ENCODE peak calls at places on chromosome 20, in nine cellular contexts. One of them, this sample, is unnamed.

GRCh38 chr20:53926428-53927028 is 143.9 kb downstream of the BCAS1 start:
- DNase-seq in PC-9: peak
- DNase-seq in AG04450: no peak
- DNase-seq in right lobe of liver: no peak
- DNase-seq in nephron progenitor cell: no peak
- DNase-seq in A549: peak
- DNase-seq in activated B cell treated with CpG ODN at 0.5 μM for 24 hours: peak
- DNase-seq in heart right ventricle: no peak
- DNase-seq in heart left ventricle: no peak
- DNase-seq in this sample: no peak

GRCh38 chr20:52896348-52896747 is 75.8 kb upstream of the TSHZ2 start:
- DNase-seq in activated B cell treated with CpG ODN at 0.5 μM for 24 hours: no peak
- DNase-seq in right lobe of liver: no peak
- DNase-seq in A549: no peak
- DNase-seq in heart left ventricle: no peak
- DNase-seq in PC-9: no peak
- DNase-seq in heart right ventricle: no peak
- DNase-seq in AG04450: no peak
- DNase-seq in nephron progenitor cell: no peak
- DNase-seq in this sample: no peak

GRCh38 chr20:63861981-63862901 is 943 bp downstream of the ABHD16B start:
- DNase-seq in A549: no peak
- DNase-seq in heart right ventricle: no peak
- DNase-seq in AG04450: no peak
- DNase-seq in activated B cell treated with CpG ODN at 0.5 μM for 24 hours: no peak
- DNase-seq in nephron progenitor cell: no peak
- DNase-seq in PC-9: no peak
- DNase-seq in heart left ventricle: no peak
- DNase-seq in right lobe of liver: no peak
- DNase-seq in this sample: no peak

GRCh38 chr20:32112862-32113261 is 3.3 kb downstream of the TM9SF4 start:
- DNase-seq in activated B cell treated with CpG ODN at 0.5 μM for 24 hours: no peak
- DNase-seq in heart right ventricle: no peak
- DNase-seq in heart left ventricle: peak
- DNase-seq in A549: no peak
- DNase-seq in nephron progenitor cell: no peak
- DNase-seq in PC-9: peak
- DNase-seq in right lobe of liver: peak
- DNase-seq in AG04450: no peak
- DNase-seq in this sample: no peak

GRCh38 chr20:57849126-57849867 is 139.5 kb upstream of the PMEPA1 start:
- DNase-seq in right lobe of liver: peak
- DNase-seq in heart right ventricle: no peak
- DNase-seq in A549: no peak
- DNase-seq in PC-9: no peak
- DNase-seq in AG04450: no peak
- DNase-seq in activated B cell treated with CpG ODN at 0.5 μM for 24 hours: no peak
- DNase-seq in heart left ventricle: no peak
- DNase-seq in nephron progenitor cell: no peak
- DNase-seq in this sample: no peak

GRCh38 chr20:41650221-41650948 is 32.2 kb upstream of the CHD6 start:
- DNase-seq in AG04450: no peak
- DNase-seq in nephron progenitor cell: no peak
- DNase-seq in heart left ventricle: no peak
- DNase-seq in right lobe of liver: no peak
- DNase-seq in PC-9: peak
- DNase-seq in A549: no peak
- DNase-seq in heart right ventricle: no peak
- DNase-seq in activated B cell treated with CpG ODN at 0.5 μM for 24 hours: no peak
- DNase-seq in this sample: no peak

GRCh38 chr20:58772786-58773185 is 77.9 kb downstream of the GNAS-AS1 start:
- DNase-seq in heart left ventricle: no peak
- DNase-seq in activated B cell treated with CpG ODN at 0.5 μM for 24 hours: no peak
- DNase-seq in AG04450: no peak
- DNase-seq in A549: no peak
- DNase-seq in right lobe of liver: no peak
- DNase-seq in PC-9: no peak
- DNase-seq in heart right ventricle: no peak
- DNase-seq in nephron progenitor cell: no peak
- DNase-seq in this sample: no peak

GRCh38 chr20:58073945-58074920 is 154.2 kb downstream of the ANKRD60 start:
- DNase-seq in right lobe of liver: no peak
- DNase-seq in nephron progenitor cell: no peak
- DNase-seq in PC-9: no peak
- DNase-seq in heart left ventricle: no peak
- DNase-seq in activated B cell treated with CpG ODN at 0.5 μM for 24 hours: no peak
- DNase-seq in A549: no peak
- DNase-seq in heart right ventricle: no peak
- DNase-seq in AG04450: no peak
- DNase-seq in this sample: no peak

DNA sequence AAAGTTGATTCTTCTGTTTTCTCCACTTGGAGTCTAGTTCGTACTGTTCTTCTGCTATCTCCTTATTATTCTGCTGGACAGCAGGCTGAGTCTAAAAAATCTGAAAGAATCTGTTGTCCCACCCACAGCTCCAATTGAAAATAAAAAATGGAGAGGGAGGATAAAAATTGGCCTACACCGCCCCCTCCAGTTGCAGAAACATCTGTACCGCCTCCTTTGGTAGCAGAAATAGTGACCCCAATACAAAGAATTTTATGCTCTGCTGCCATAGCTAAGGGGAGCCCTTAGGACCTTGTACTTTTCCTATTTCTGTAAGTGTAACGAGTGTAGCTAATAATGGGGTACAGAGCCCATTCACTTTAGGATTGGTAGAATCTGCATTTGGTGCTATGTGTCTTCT is 4.9 kb upstream of the FKBP1A start:
- DNase-seq in AG04450: no peak
- DNase-seq in right lobe of liver: no peak
- DNase-seq in activated B cell treated with CpG ODN at 0.5 μM for 24 hours: no peak
- DNase-seq in heart right ventricle: no peak
- DNase-seq in PC-9: no peak
- DNase-seq in nephron progenitor cell: no peak
- DNase-seq in A549: no peak
- DNase-seq in heart left ventricle: no peak
- DNase-seq in this sample: no peak
- TF ChIP-seq CTCF in AG04450: peak
- TF ChIP-seq CTCF in right lobe of liver: peak
- TF ChIP-seq CTCF in activated B cell treated with CpG ODN at 0.5 μM for 24 hours: no peak
- TF ChIP-seq CTCF in heart right ventricle: peak
- TF ChIP-seq CTCF in PC-9: no peak
- TF ChIP-seq CTCF in nephron progenitor cell: no peak
- TF ChIP-seq CTCF in A549: peak
- TF ChIP-seq CTCF in heart left ventricle: peak
- TF ChIP-seq CTCF in this sample: no peak

DNA sequence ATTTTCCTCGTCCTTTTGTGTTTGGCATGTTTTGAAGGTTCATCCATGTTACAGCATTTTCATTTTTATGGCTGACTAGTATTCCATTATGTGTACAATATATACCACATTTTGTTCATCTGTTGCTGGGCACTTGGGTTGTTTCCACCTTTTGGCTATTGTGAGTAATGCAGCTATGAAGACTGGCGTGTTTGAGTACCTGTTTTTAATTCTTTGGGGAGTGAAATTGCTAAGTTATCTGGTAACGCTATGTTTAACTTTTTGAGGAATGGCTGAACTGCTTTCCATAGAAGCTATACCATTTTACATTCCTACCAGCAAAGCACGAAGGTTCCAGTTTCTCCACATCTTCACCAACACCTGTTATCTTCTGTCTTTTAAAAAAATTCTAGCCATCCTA is 37.0 kb upstream of the MYL9 start:
- DNase-seq in A549: no peak
- DNase-seq in nephron progenitor cell: no peak
- DNase-seq in activated B cell treated with CpG ODN at 0.5 μM for 24 hours: no peak
- DNase-seq in heart right ventricle: no peak
- DNase-seq in PC-9: no peak
- DNase-seq in right lobe of liver: no peak
- DNase-seq in AG04450: no peak
- DNase-seq in heart left ventricle: no peak
- DNase-seq in this sample: no peak
- TF ChIP-seq CTCF in A549: no peak
- TF ChIP-seq CTCF in nephron progenitor cell: no peak
- TF ChIP-seq CTCF in activated B cell treated with CpG ODN at 0.5 μM for 24 hours: no peak
- TF ChIP-seq CTCF in heart right ventricle: no peak
- TF ChIP-seq CTCF in PC-9: no peak
- TF ChIP-seq CTCF in right lobe of liver: no peak
- TF ChIP-seq CTCF in AG04450: peak
- TF ChIP-seq CTCF in heart left ventricle: no peak
- TF ChIP-seq CTCF in this sample: peak

GRCh38 chr20:62143976-62144825 is 632 bp downstream of the SS18L1 start:
- DNase-seq in activated B cell treated with CpG ODN at 0.5 μM for 24 hours: peak
- DNase-seq in A549: peak
- DNase-seq in nephron progenitor cell: peak
- DNase-seq in AG04450: no peak
- DNase-seq in heart left ventricle: peak
- DNase-seq in PC-9: peak
- DNase-seq in heart right ventricle: peak
- DNase-seq in right lobe of liver: peak
- DNase-seq in this sample: peak

GRCh38 chr20:62145688-62146018 is 2.1 kb downstream of the SS18L1 start:
- DNase-seq in AG04450: no peak
- DNase-seq in heart left ventricle: no peak
- DNase-seq in PC-9: no peak
- DNase-seq in A549: no peak
- DNase-seq in right lobe of liver: no peak
- DNase-seq in activated B cell treated with CpG ODN at 0.5 μM for 24 hours: no peak
- DNase-seq in nephron progenitor cell: no peak
- DNase-seq in heart right ventricle: no peak
- DNase-seq in this sample: no peak

GRCh38 chr20:62142252-62143117 is 709 bp downstream of the PSMA7 start:
- DNase-seq in heart right ventricle: no peak
- DNase-seq in PC-9: no peak
- DNase-seq in activated B cell treated with CpG ODN at 0.5 μM for 24 hours: no peak
- DNase-seq in AG04450: no peak
- DNase-seq in A549: no peak
- DNase-seq in heart left ventricle: no peak
- DNase-seq in nephron progenitor cell: peak
- DNase-seq in right lobe of liver: no peak
- DNase-seq in this sample: peak

GRCh38 chr20:62141397-62142251 is 1.6 kb downstream of the PSMA7 start:
- DNase-seq in heart left ventricle: no peak
- DNase-seq in AG04450: no peak
- DNase-seq in heart right ventricle: no peak
- DNase-seq in nephron progenitor cell: no peak
- DNase-seq in activated B cell treated with CpG ODN at 0.5 μM for 24 hours: no peak
- DNase-seq in right lobe of liver: no peak
- DNase-seq in PC-9: no peak
- DNase-seq in A549: peak
- DNase-seq in this sample: no peak

DNA sequence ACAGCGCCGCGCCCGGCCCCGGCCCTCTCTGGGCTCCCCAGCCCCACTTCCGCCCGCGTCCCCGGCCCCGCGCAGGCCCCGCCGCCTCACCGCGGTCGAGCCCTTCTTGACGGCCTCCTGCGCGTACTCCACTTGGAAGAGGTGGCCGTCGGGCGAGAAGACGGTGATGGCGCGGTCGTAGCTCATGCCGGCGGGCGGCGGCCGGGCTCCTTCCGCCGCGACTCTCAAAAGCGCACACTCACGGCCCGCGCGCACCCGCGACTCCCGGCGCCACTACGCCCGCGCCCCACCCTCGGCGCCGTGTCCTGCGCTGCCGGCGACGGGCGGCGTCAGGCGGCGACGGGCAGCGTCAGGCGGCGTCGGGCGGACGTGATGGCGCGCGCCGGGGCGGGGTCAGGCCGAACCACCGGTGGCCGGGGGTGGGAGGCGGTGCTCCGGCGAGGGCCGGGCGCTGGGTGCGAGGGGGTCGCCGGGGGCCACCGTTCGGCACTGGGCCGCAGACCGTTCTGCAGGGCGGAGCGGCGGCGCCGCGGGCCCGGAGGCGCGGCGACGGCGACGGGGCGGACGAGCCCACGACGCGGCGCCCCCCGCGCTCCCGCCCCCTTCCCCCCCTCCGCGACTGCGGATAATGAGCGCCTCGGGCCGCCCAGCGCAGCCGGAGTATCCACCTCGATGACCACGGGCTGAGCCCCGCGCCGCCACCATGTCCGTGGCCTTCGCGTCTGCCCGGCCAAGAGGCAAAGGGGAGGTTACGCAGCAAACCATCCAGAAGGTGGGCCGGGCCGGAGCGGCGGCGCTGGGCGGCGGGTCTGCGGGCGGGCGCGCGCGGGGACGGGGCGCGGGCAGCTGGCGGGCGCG is at the start of the genes PSMA7 and SS18L1:
- DNase-seq in heart right ventricle: peak
- DNase-seq in nephron progenitor cell: peak
- DNase-seq in right lobe of liver: peak
- DNase-seq in heart left ventricle: peak
- DNase-seq in activated B cell treated with CpG ODN at 0.5 μM for 24 hours: peak
- DNase-seq in A549: peak
- DNase-seq in PC-9: peak
- DNase-seq in AG04450: no peak
- DNase-seq in this sample: peak
- TF ChIP-seq CTCF in heart right ventricle: no peak
- TF ChIP-seq CTCF in nephron progenitor cell: no peak
- TF ChIP-seq CTCF in right lobe of liver: no peak
- TF ChIP-seq CTCF in heart left ventricle: no peak
- TF ChIP-seq CTCF in activated B cell treated with CpG ODN at 0.5 μM for 24 hours: no peak
- TF ChIP-seq CTCF in A549: no peak
- TF ChIP-seq CTCF in PC-9: no peak
- TF ChIP-seq CTCF in AG04450: no peak
- TF ChIP-seq CTCF in this sample: no peak

GRCh38 chr20:50336631-50337030 is 146.0 kb downstream of the CEBPB start:
- DNase-seq in AG04450: no peak
- DNase-seq in activated B cell treated with CpG ODN at 0.5 μM for 24 hours: no peak
- DNase-seq in PC-9: no peak
- DNase-seq in heart right ventricle: no peak
- DNase-seq in heart left ventricle: no peak
- DNase-seq in right lobe of liver: no peak
- DNase-seq in nephron progenitor cell: no peak
- DNase-seq in A549: no peak
- DNase-seq in this sample: no peak

GRCh38 chr20:50339196-50339901 is 148.7 kb downstream of the CEBPB start:
- DNase-seq in activated B cell treated with CpG ODN at 0.5 μM for 24 hours: no peak
- DNase-seq in heart left ventricle: no peak
- DNase-seq in heart right ventricle: no peak
- DNase-seq in A549: no peak
- DNase-seq in right lobe of liver: no peak
- DNase-seq in PC-9: no peak
- DNase-seq in nephron progenitor cell: no peak
- DNase-seq in AG04450: no peak
- DNase-seq in this sample: no peak

GRCh38 chr20:50337521-50338466 is 147.2 kb downstream of the CEBPB start:
- DNase-seq in activated B cell treated with CpG ODN at 0.5 μM for 24 hours: no peak
- DNase-seq in nephron progenitor cell: no peak
- DNase-seq in heart right ventricle: no peak
- DNase-seq in heart left ventricle: no peak
- DNase-seq in PC-9: no peak
- DNase-seq in AG04450: no peak
- DNase-seq in A549: no peak
- DNase-seq in right lobe of liver: no peak
- DNase-seq in this sample: no peak

GRCh38 chr20:50340586-50340985 is 150.0 kb downstream of the CEBPB start:
- DNase-seq in right lobe of liver: no peak
- DNase-seq in A549: no peak
- DNase-seq in nephron progenitor cell: no peak
- DNase-seq in heart left ventricle: no peak
- DNase-seq in AG04450: no peak
- DNase-seq in PC-9: no peak
- DNase-seq in activated B cell treated with CpG ODN at 0.5 μM for 24 hours: no peak
- DNase-seq in heart right ventricle: no peak
- DNase-seq in this sample: no peak

DNA sequence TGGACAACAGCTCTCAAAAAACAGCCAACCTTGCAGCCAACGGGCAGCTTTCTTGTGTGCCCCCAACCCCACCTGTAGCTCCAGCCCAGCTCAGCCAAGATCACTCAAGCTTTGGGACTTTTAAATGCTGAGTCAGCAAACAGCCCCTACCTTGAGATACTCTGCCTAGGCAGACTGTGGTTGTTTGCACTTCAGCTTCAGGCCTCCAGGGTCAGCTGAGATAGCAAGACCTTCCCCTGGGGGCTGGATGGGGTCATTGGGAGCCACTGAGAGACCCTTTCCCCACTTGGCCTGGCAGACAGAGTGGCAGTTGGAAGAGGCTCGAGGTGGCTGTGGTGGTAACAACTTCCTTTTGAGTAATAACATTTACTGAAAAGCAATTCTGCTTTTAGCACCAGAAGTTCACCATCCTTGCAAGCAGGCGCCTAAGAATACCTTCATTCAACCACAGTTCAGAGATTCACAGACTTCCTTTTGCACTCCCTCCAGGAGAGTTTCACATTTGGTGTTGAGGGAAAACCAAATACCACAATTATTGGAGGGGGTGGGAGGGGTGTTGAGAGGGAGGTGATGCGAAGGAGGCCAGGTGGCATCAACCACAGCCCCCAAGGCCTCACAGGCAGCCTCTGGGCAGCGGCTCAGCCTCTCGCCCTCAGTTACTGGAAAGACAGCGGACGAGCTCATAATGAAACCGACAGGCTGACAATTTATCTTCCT is 148.0 kb downstream of the CEBPB start:
- DNase-seq in nephron progenitor cell: no peak
- DNase-seq in heart left ventricle: no peak
- DNase-seq in activated B cell treated with CpG ODN at 0.5 μM for 24 hours: no peak
- DNase-seq in PC-9: no peak
- DNase-seq in right lobe of liver: no peak
- DNase-seq in A549: no peak
- DNase-seq in heart right ventricle: no peak
- DNase-seq in AG04450: no peak
- DNase-seq in this sample: no peak
- TF ChIP-seq CTCF in nephron progenitor cell: no peak
- TF ChIP-seq CTCF in heart left ventricle: no peak
- TF ChIP-seq CTCF in activated B cell treated with CpG ODN at 0.5 μM for 24 hours: no peak
- TF ChIP-seq CTCF in PC-9: no peak
- TF ChIP-seq CTCF in right lobe of liver: no peak
- TF ChIP-seq CTCF in A549: no peak
- TF ChIP-seq CTCF in heart right ventricle: no peak
- TF ChIP-seq CTCF in AG04450: no peak
- TF ChIP-seq CTCF in this sample: no peak

This sample was measured in glutamatergic neuron.